ENCODE peak calls at places on chromosome 7, in five cellular contexts. O is stomach, Y is AG04450, T is GM23248, H is bronchial epithelial cell. A is an unnamed sample.

GRCh38 chr7:152760384-152761115 is 998 bp downstream of the ACTR3B start:
- DNase-seq in O (no peak), Y (no peak), T (peak), H (peak), A (no peak)

GRCh38 chr7:149497467-149498261 is at the start of gene ZNF746:
- DNase-seq in O (peak), Y (peak), T (peak), H (peak), A (peak)

GRCh38 chr7:90988996-90989765 is 275.1 kb upstream of the FZD1 start:
- DNase-seq in O (no peak), Y (no peak), T (no peak), H (no peak), A (no peak)

GRCh38 chr7:140643416-140643815 is 2.8 kb upstream of the DENND2A start:
- DNase-seq in O (no peak), Y (no peak), T (no peak), H (no peak), A (no peak)

GRCh38 chr7:104106106-104106505 is 101.7 kb downstream of the ORC5 start:
- DNase-seq in O (no peak), Y (no peak), T (peak), H (peak), A (peak)

GRCh38 chr7:10793995-10794780 is 179.5 kb upstream of the PHF14 start:
- DNase-seq in O (no peak), Y (no peak), T (no peak), H (peak), A (no peak)

GRCh38 chr7:151261534-151261933 is 13.0 kb upstream of the SMARCD3 start:
- DNase-seq in O (no peak), Y (no peak), T (no peak), H (no peak), A (no peak)

GRCh38 chr7:34096777-34097176 is 191.4 kb downstream of the BMPER start:
- DNase-seq in O (no peak), Y (no peak), T (peak), H (no peak), A (no peak)

GRCh38 chr7:27784399-27785053 is 44.6 kb downstream of the TAX1BP1 start:
- DNase-seq in O (no peak), Y (no peak), T (peak), H (peak), A (no peak)

DNA sequence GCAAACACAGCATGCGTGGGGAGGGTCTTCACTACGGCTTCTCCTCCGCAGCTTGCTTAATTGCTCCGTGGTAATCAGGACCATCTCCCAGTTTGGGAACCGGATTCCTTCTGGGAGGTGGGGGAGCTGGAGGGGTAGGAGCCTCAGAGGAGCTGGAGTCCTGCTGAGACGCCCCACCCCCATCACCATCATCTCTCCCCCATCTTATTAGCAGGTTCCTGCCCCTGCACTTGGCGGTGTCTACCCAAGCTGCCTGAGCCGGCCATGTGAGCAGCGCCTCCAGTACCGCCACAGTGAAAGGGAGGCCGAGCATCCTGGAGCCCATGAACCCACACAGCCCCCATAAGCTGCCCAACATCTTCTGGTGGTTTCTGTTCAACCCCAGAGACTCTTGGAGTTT is 87.8 kb upstream of the INSIG1 start:
- DNase-seq in O (no peak), Y (no peak), T (no peak), H (no peak), A (no peak)
- H3K4me3 ChIP-seq in O (no peak), Y (no peak), T (no peak), H (no peak), A (no peak)

DNA sequence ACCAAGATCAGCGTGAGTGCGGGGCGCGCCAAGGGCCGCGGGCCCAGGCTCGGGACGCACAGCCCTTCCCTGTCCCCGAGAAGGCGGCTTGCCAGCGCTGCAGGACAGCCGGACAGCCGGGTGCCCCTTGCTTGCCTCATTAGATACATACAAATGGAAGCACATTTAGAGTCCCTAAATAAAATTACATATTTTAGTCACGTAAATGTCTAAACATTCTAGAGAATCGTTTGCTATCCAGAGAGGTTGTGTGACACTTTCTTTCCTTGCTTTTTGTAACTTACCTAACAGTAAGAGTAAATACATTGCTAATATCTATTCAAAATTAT is 4.8 kb downstream of the VSTM2A start:
- DNase-seq in O (no peak), Y (no peak), T (peak), H (no peak), A (no peak)
- H3K4me3 ChIP-seq in O (peak), Y (no peak), T (no peak), H (no peak), A (no peak)

DNA sequence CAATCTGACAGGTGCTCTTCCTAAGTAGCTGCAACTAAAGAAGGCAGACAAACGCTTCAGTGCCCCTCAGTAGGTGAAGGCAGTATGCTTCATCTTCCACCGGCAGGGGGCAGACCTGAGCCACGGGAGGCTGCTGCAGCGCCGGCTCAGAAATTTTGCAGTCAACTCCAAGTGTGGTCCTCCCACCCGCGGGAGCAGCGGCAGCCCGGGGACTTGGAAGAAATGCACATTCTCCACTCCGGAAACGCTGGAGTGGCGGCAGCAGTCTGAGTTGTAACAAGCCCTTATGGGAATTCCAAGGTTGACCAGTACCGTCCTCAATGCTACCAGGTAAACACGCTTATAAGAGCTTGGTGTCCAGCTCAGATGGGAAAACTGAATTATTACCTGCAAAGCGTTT is 3.4 kb downstream of the IGFBP3 start:
- DNase-seq in O (peak), Y (no peak), T (peak), H (peak), A (no peak)
- H3K4me3 ChIP-seq in O (peak), Y (peak), T (peak), H (no peak), A (peak)

GRCh38 chr7:124761164-124761715 is 4.4 kb downstream of the GPR37 start:
- DNase-seq in O (no peak), Y (no peak), T (no peak), H (no peak), A (no peak)

GRCh38 chr7:124762611-124763143 is 2.9 kb downstream of the GPR37 start:
- DNase-seq in O (peak), Y (no peak), T (no peak), H (no peak), A (no peak)

GRCh38 chr7:124764847-124765400 is 668 bp downstream of the GPR37 start:
- DNase-seq in O (peak), Y (no peak), T (no peak), H (no peak), A (no peak)

GRCh38 chr7:124765401-124766352 is at the start of gene GPR37:
- DNase-seq in O (peak), Y (peak), T (peak), H (peak), A (no peak)

DNA sequence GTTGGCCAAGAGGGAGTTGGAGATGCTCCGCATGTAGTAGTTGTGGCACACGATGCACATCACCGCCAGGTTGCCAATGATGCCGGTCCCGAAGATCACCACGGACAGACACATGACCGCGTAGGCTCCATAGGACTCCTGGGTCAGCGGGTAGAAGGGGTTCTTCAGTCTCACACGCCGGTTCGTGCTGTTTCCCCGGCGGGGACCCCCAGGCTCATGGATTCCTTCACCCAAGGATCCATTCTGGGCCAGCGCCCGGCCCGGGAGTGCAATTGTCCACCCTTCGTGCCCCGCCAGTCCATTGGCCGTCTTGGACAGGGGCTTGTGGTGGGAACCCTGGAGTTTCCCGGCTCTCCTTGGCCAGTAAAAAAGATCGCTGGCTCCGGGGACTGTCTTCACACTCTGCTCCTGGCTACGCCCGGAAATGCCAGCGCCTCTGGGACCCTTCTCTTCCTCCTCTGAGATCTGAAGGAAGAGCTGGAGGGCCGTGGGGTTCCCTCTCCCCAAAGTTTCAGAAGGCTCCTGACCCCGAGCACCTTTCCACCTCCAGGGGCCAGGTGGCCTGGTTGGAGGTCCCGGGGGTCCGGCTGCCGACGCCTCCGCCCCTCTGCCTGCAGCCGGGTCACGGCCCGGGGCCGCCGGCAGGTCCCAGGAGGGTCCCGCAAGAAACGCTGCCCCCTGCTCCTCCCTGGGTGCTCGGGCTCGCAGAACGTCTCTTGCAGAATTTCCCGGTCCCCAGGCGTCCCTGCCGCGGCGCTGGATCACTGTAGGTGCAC is 1.3 kb downstream of the GPR37 start:
- DNase-seq in O (no peak), Y (no peak), T (no peak), H (no peak), A (no peak)
- H3K4me3 ChIP-seq in O (peak), Y (peak), T (no peak), H (peak), A (no peak)